ENCODE peak calls at places on chromosomes 2 and 18, in ten cellular contexts. E is esophagus squamous epithelium, F is left ventricle myocardium inferior, G is psoas muscle, Y is OCI-LY7, X is endodermal cell, D is GM23338, R is IMR-90, U is A549, K is colonic mucosa. S is an unnamed sample. For H3K4me1, the result is how much of the 10 kb centered on the place peaks cover.

GRCh38 chr2:11781624-11782023 is 35.2 kb downstream of the LPIN1 start:
- DNase-seq in R (no peak), D (no peak), K (no peak), E (no peak), Y (no peak), G (no peak), F (no peak), U (no peak), X (no peak), S (no peak)

GRCh38 chr2:97849881-97850540 is 136.6 kb downstream of the ZAP70 start:
- DNase-seq in D (no peak), G (no peak), F (no peak), K (no peak), E (no peak), R (peak), Y (no peak), X (no peak), U (no peak), S (no peak)

GRCh38 chr2:189060096-189060642 is 86.0 kb downstream of the COL3A1 start:
- DNase-seq in K (no peak), Y (no peak), E (no peak), F (no peak), R (peak), G (no peak), X (no peak), U (peak), D (no peak), S (no peak)

GRCh38 chr2:239919779-239920545 is 105.2 kb downstream of the NDUFA10 start:
- DNase-seq in E (no peak), F (peak), R (no peak), D (no peak), U (no peak), K (no peak), X (peak), G (peak), Y (no peak), S (no peak)

GRCh38 chr18:74278058-74278457 is 13.7 kb downstream of the CYB5A start:
- DNase-seq in G (no peak), X (no peak), U (no peak), Y (no peak), K (no peak), E (no peak), R (no peak), D (no peak), F (peak), S (no peak)

GRCh38 chr2:153163055-153163454 is 315.5 kb downstream of the RPRM start:
- DNase-seq in Y (peak), G (no peak), U (peak), F (no peak), R (no peak), K (no peak), D (peak), E (no peak), X (peak), S (no peak)

GRCh38 chr2:41180392-41180791 is 728.5 kb upstream of the SLC8A1 start:
- DNase-seq in D (no peak), G (no peak), X (no peak), K (no peak), E (no peak), F (no peak), U (no peak), R (no peak), Y (no peak), S (no peak)

GRCh38 chr2:158458617-158458920 is 1.8 kb downstream of the PKP4 start:
- DNase-seq in G (no peak), K (no peak), D (no peak), E (no peak), F (no peak), R (peak), U (no peak), Y (no peak), X (no peak), S (no peak)

GRCh38 chr2:227870710-227871374 is 589 bp upstream of the DAW1 start:
- DNase-seq in K (no peak), R (peak), F (no peak), X (no peak), E (no peak), G (no peak), U (peak), Y (no peak), D (peak), S (no peak)
- H3K4me3 ChIP-seq in K (peak), R (peak), F (peak), X (peak), E (peak), G (peak), U (no peak), Y (no peak), D (peak), S (peak)

GRCh38 chr2:135874966-135875365 is 1.3 kb downstream of the MCM6 start:
- DNase-seq in K (no peak), X (no peak), D (no peak), Y (no peak), F (no peak), U (no peak), G (no peak), E (no peak), R (no peak), S (no peak)
- H3K4me1 ChIP-seq in K (under half), X (under half), D (under half), Y (under half), F (under half), U (under half), G (under half), E (under half), R (under half), S (under half)

DNA sequence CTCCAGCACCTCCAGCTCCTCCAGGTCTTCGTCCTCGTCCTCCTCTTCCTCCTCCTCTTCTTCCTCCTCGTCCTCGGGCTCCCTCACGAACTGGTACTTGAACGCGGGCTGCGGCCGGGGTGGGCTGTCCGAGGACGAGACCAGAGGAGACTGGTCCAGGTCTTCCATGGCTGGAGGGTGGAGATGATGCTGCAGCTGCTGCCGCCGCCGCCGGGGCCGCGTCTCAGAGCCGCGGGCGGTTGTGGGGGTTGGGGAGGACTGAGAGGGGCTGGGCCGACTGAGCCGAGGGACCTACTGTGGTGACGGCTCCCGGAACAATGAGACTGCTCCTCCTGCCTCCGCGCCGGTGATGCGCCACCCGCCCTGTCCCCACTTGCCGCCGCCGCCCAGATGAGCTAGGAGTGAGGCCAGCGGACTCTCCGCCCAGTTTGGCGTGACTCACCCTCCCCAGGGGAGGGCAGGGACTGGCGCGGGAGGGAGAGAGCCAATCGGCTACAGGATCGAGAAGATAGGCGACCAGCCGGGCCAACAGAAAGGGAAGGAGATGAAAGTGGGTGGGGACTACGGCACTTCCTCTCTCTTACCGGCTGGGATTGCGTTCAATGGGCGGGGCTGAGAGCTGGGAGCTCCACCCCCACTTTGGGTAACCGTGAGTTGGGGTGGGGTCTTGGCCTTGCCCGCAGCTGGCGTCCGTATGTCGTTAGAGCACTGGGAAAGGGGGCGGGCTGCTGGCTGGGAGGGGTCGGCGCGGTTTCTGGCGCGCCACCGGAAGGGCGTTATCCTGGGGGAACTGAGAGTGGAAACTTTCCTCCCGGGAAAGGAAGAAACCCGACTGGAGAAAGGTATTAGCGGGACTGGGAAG is at the start of gene RTN4:
- DNase-seq in E (peak), K (peak), Y (peak), F (peak), D (peak), R (peak), X (peak), U (peak), G (peak), S (peak)
- H3K4me3 ChIP-seq in E (peak), K (peak), Y (peak), F (peak), D (peak), R (peak), X (peak), U (peak), G (peak), S (peak)

DNA sequence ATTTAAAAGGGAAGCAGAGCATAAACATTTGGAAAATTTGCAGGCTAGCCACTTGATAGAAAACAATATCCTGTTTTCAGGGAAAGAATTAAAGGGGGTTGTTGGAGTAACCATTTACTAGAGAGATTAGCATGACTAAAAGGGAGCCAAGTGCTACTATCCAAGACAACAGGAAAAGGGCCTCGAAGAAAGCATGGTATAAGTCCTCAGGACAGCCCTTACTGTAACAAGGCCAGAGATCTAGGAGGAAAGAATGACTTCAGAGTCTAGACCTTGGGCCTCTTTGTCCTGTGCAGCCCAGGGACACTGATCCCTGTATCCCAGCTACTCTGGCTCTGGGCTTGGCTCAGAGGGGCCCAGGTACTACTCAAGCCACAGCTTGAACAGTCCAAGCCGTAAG is 16.6 kb downstream of the TPO start:
- DNase-seq in E (no peak), G (no peak), R (no peak), D (peak), F (no peak), X (no peak), K (no peak), U (no peak), Y (no peak), S (no peak)
- H3K4me1 ChIP-seq in E (under half), G (under half), R (under half), D (under half), F (under half), X (under half), K (under half), U (under half), Y (under half), S (under half)

DNA sequence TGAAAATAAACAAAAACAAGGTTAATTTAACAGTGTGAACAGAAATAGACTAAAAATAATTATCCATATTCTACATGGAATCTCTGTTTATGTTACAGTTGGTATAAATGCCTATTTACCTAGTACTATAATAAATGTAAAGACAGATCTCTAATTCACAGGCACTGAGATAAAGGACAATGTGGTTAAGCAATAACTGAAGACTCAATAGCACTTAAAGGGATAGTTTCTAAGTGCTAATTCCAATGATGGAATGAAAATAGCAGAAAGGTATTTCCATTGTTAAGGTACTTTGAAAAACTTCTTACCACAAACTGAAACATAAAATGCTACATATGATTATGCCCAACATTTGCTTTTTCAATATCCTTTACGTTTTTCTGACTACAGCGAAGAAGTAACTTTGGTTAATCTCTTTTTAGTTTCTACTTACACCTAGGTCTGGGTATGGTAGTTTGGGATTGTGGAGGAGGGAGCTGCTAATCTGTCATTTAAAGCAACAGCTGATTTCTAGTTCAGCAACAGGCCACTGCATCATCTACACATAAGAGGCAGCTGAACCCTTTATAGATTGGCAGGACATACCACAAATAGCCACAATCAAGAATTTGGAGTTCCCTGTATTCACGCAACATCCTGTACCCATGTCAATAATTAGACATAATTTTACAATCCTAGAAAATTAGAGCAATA is 27.2 kb downstream of the MAP4K3 start:
- DNase-seq in U (no peak), E (no peak), D (no peak), K (no peak), G (no peak), R (peak), F (no peak), Y (no peak), X (no peak), S (no peak)
- H3K4me3 ChIP-seq in U (no peak), E (no peak), D (no peak), K (no peak), G (peak), R (no peak), F (no peak), Y (no peak), X (peak), S (no peak)

GRCh38 chr2:10284108-10284870 is 18.4 kb upstream of the HPCAL1 start:
- DNase-seq in G (peak), F (no peak), X (no peak), E (no peak), U (no peak), R (no peak), K (no peak), Y (no peak), D (no peak), S (no peak)

GRCh38 chr2:10283106-10284062 is 19.3 kb upstream of the HPCAL1 start:
- DNase-seq in K (no peak), G (peak), F (no peak), X (no peak), Y (no peak), U (peak), R (peak), D (no peak), E (no peak), S (no peak)

GRCh38 chr2:10285578-10286198 is 17.0 kb upstream of the HPCAL1 start:
- DNase-seq in U (peak), E (no peak), Y (no peak), X (peak), K (peak), R (peak), D (no peak), G (peak), F (peak), S (peak)

GRCh38 chr2:10286216-10287037 is 16.3 kb upstream of the HPCAL1 start:
- DNase-seq in G (peak), U (no peak), K (no peak), E (no peak), F (peak), D (no peak), R (no peak), X (no peak), Y (no peak), S (no peak)

DNA sequence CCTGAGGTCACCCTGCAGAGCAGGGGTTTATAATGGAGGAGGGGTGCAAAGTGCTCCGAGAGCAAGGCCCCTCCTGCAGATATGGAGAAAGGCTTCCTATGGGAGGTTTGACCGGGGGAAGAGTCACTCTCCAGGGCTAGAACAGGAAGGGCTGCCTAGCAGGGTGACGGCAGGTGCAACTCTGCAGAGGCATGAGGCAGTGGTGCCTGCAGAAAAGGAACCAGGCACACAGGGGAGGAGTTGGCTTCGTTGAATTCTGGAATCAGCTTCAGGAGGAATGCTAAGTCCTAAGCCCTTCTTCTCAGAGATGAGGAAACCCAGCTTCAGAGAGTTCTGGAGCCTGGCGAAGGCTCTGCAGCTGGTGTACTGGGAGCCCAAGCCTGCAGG is 17.5 kb upstream of the HPCAL1 start:
- DNase-seq in D (no peak), F (no peak), X (no peak), Y (no peak), U (no peak), R (no peak), K (no peak), E (no peak), G (no peak), S (no peak)
- H3K4me1 ChIP-seq in D (under half), F (under half), X (under half), Y (under half), U (half or more), R (under half), K (under half), E (under half), G (under half), S (under half)

S was measured in ascending aorta.